ENCODE peak calls at places on chromosome 21, in four cellular contexts. W is IMR-90, D is H9, J is H1. V is an unnamed sample.

GRCh38 chr21:25912402-25912746 is 177.6 kb downstream of the GABPA start:
- DNase-seq in W (no peak), J (no peak), D (no peak), V (no peak)

GRCh38 chr21:46058339-46059145 is 39.4 kb upstream of the COL6A2 start:
- DNase-seq in W (no peak), J (no peak), D (no peak), V (no peak)

GRCh38 chr21:15966216-15966615 is 236.4 kb downstream of the USP25 start:
- DNase-seq in J (no peak), W (no peak), D (no peak), V (peak; percentile 8)

GRCh38 chr21:26140185-26140584 is 30.4 kb downstream of the APP start:
- DNase-seq in J (no peak), D (no peak), W (peak; percentile 99), V (peak; percentile 99)

GRCh38 chr21:41289431-41289830 is 27.2 kb upstream of the FAM3B start:
- DNase-seq in J (no peak), W (peak; percentile 4), D (peak; percentile 41), V (no peak)

GRCh38 chr21:16863541-16863940 is 649.3 kb upstream of the CXADR start:
- DNase-seq in D (no peak), W (no peak), J (no peak), V (peak; percentile 6)

GRCh38 chr21:16476056-16476850 is 746.5 kb downstream of the USP25 start:
- DNase-seq in W (no peak), J (no peak), D (no peak), V (no peak)

GRCh38 chr21:18772404-18772803 is 368.8 kb upstream of the TMPRSS15 start:
- DNase-seq in J (no peak), D (no peak), W (no peak), V (no peak)

GRCh38 chr21:41758550-41758949 is 8.3 kb downstream of the RIPK4 start:
- DNase-seq in D (no peak), J (no peak), W (no peak), V (no peak)

GRCh38 chr21:41460578-41461527 is 34.8 kb downstream of the MX1 start:
- DNase-seq in D (peak; percentile 77), W (peak; percentile 72), J (no peak), V (peak; percentile 54)

GRCh38 chr21:29787011-29787909 is 152.5 kb downstream of the GRIK1 start:
- DNase-seq in D (no peak), W (no peak), J (no peak), V (no peak)

GRCh38 chr21:16522512-16522911 is 792.7 kb downstream of the USP25 start:
- DNase-seq in W (peak; percentile 83), J (no peak), D (no peak), V (peak; percentile 29)

GRCh38 chr21:26148834-26149354 is 21.7 kb downstream of the APP start:
- DNase-seq in D (no peak), W (peak; percentile 69), J (no peak), V (peak; percentile 63)

GRCh38 chr21:41219498-41220207 is 51.7 kb downstream of the BACE2 start:
- DNase-seq in D (no peak), W (no peak), J (no peak), V (no peak)

GRCh38 chr21:25806053-25806452 is 71.3 kb downstream of the GABPA start:
- DNase-seq in W (no peak), D (no peak), J (no peak), V (no peak)

GRCh38 chr21:9008636-9009035 is 1512.7 kb upstream of the TPTE start:
- DNase-seq in D (no peak), W (no peak), J (no peak), V (no peak)

GRCh38 chr21:15729674-15730483 is at the start of gene USP25:
- DNase-seq in D (peak; percentile 89), J (peak; percentile 57), W (peak; percentile 60), V (peak; percentile 68)

GRCh38 chr21:15210235-15210678 is 145.5 kb upstream of the NRIP1 start:
- DNase-seq in J (no peak), W (no peak), D (peak; percentile 29), V (peak; percentile 27)

GRCh38 chr21:30689822-30690221 is 28.8 kb downstream of the KRTAP21-3 start:
- DNase-seq in W (no peak), J (no peak), D (no peak), V (no peak)

GRCh38 chr21:46498335-46499050 is 39.8 kb downstream of the DIP2A start:
- DNase-seq in W (peak; percentile 45), J (no peak), D (no peak), V (peak; percentile 21)

GRCh38 chr21:32456497-32456918 is 44.0 kb downstream of the EVA1C start:
- DNase-seq in J (no peak), D (no peak), W (peak; percentile 84), V (no peak)
- H3K27ac ChIP-seq in J (no peak overlapping the region), D (no peak overlapping the region), W (peak overlapping the region; percentile 68), V (no peak overlapping the region)

GRCh38 chr21:44964381-44964780 is 24.6 kb downstream of the SLX9 start:
- DNase-seq in D (no peak), W (no peak), J (no peak), V (no peak)

GRCh38 chr21:44959376-44960091 is 19.7 kb downstream of the SLX9 start:
- DNase-seq in D (no peak), J (no peak), W (no peak), V (no peak)

GRCh38 chr21:44965251-44966022 is 25.6 kb downstream of the SLX9 start:
- DNase-seq in D (no peak), W (peak; percentile 94), J (no peak), V (peak; percentile 37)

GRCh38 chr21:44960141-44961092 is 20.6 kb downstream of the SLX9 start:
- DNase-seq in D (no peak), J (no peak), W (no peak), V (no peak)

GRCh38 chr21:44962481-44962966 is 22.7 kb downstream of the SLX9 start:
- DNase-seq in W (peak; percentile 100), D (no peak), J (no peak), V (peak; percentile 97)
- H3K79me1 ChIP-seq in W (peaks cover 68% of the 10 kb centered on the region), D (peaks cover 6% of the 10 kb centered on the region), J (peaks cover 9% of the 10 kb centered on the region), V (peaks cover 24% of the 10 kb centered on the region)

GRCh38 chr21:39132248-39132647 is 51.0 kb downstream of the PSMG1 start:
- DNase-seq in D (no peak), W (peak; percentile 45), J (no peak), V (no peak)

GRCh38 chr21:39141502-39141901 is 41.7 kb downstream of the PSMG1 start:
- DNase-seq in D (no peak), J (no peak), W (peak; percentile 73), V (peak; percentile 59)

GRCh38 chr21:39134288-39134810 is 48.9 kb downstream of the PSMG1 start:
- DNase-seq in W (no peak), D (no peak), J (no peak), V (no peak)

GRCh38 chr21:39136711-39137110 is 46.5 kb downstream of the PSMG1 start:
- DNase-seq in W (peak; percentile 47), J (no peak), D (no peak), V (peak; percentile 64)

GRCh38 chr21:39137248-39138186 is 45.7 kb downstream of the PSMG1 start:
- DNase-seq in J (no peak), D (peak; percentile 71), W (peak; percentile 24), V (peak; percentile 50)
- H3K27ac ChIP-seq in J (no peak overlapping the region), D (no peak overlapping the region), W (no peak overlapping the region), V (peak overlapping the region; percentile 83)

GRCh38 chr21:42925114-42925907 is at the start of gene ERVH48-1:
- DNase-seq in J (no peak), W (peak; percentile 11), D (peak; percentile 83), V (peak; percentile 58)

GRCh38 chr21:42931560-42932235 is 6.3 kb upstream of the ERVH48-1 start:
- DNase-seq in W (no peak), D (no peak), J (no peak), V (peak; percentile 62)

GRCh38 chr21:42924433-42924751 is 1.0 kb downstream of the ERVH48-1 start:
- DNase-seq in D (no peak), J (no peak), W (no peak), V (no peak)

GRCh38 chr21:42929969-42930368 is 4.5 kb upstream of the ERVH48-1 start:
- DNase-seq in J (no peak), W (no peak), D (no peak), V (no peak)
- H3K79me1 ChIP-seq in J (no peaks in the 10 kb centered on the region), W (no peaks in the 10 kb centered on the region), D (no peaks in the 10 kb centered on the region), V (no peaks in the 10 kb centered on the region)

DNA sequence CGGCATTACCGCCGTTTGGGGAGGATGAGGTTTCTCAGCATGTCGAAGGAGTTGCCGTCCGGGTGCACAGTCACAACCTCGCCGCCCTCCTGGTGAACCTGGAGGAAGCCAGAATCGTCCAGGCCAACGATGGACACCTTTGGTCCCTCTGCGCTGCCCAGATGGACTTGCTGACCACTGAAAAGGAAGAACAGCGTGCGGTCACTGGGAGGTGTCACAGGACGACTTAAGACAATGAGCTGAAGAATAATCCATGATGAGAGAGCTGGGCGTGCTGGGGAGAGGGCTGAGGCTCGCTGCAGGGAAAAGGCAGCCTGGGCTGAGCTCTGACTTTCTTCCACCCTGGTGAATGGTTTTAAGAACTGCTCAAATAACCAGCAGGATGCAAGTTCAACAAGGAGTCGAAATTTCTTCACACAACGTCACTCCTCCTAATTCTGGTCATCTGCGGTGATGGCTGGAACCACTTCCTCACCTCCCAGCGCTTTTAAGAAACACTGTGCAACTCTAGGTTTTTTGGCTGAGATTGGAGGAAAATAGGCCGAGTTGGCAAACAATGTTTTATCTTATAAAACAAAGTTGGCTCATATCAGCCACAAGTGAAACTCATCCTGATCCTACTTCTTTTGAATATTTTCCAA is 55.4 kb downstream of the SIM2 start:
- DNase-seq in D (no peak), J (no peak), W (no peak), V (no peak)
- H3K27ac ChIP-seq in D (no peak overlapping the region), J (no peak overlapping the region), W (no peak overlapping the region), V (no peak overlapping the region)

DNA sequence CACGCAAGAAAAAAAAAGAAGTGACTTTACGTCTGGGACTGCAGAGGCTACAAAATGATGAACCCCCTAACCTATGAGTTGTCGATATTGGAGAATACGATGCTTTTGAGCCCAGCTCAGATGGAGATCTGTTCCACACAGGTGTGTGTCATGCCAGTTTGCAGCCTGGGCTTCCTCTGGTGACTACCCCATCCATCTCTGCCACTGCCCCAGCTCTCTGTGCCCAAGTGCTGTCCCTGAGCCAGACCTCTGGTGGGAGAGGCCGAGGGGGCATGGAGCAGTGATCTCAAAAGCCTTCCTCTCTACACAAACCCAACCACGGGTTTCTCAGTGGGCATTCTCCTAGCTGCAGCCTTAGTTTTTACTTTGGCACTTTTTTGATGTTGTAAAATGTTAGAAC is 141.0 kb downstream of the CLIC6 start:
- DNase-seq in D (no peak), W (no peak), J (no peak), V (no peak)
- H3K79me1 ChIP-seq in D (no peaks in the 10 kb centered on the region), W (peaks cover 74% of the 10 kb centered on the region), J (no peaks in the 10 kb centered on the region), V (peaks cover 14% of the 10 kb centered on the region)

GRCh38 chr21:22096314-22096713 is 1098.1 kb downstream of the NCAM2 start:
- DNase-seq in J (no peak), W (no peak), D (no peak), V (no peak)
- H3K27ac ChIP-seq in J (no peak overlapping the region), W (no peak overlapping the region), D (no peak overlapping the region), V (no peak overlapping the region)

GRCh38 chr21:34815831-34816700 is 147.3 kb downstream of the CLIC6 start:
- DNase-seq in W (peak; percentile 42), D (no peak), J (no peak), V (no peak)
- H3K79me1 ChIP-seq in W (peaks cover 95% of the 10 kb centered on the region), D (no peaks in the 10 kb centered on the region), J (no peaks in the 10 kb centered on the region), V (peaks cover 31% of the 10 kb centered on the region)

GRCh38 chr21:44088401-44088780 is 18.8 kb upstream of the PWP2 start:
- DNase-seq in D (no peak), J (no peak), W (no peak), V (no peak)
- H3K27ac ChIP-seq in D (no peak overlapping the region), J (no peak overlapping the region), W (no peak overlapping the region), V (no peak overlapping the region)

GRCh38 chr21:28587748-28588147 is 404.9 kb downstream of the LTN1 start:
- DNase-seq in J (no peak), W (peak; percentile 24), D (no peak), V (no peak)
- H3K79me1 ChIP-seq in J (no peaks in the 10 kb centered on the region), W (no peaks in the 10 kb centered on the region), D (no peaks in the 10 kb centered on the region), V (no peaks in the 10 kb centered on the region)